ENCODE peak calls at places on chromosome 4, in eight cellular contexts. G is fibroblast of the aortic adventitia, X is progenitor cell of endocrine pancreas, S is GM04504, Z is A549, Q is D341Med, E is RKO, N is tibial nerve. J is an unnamed sample.

GRCh38 chr4:37715889-37716402 is 29.8 kb upstream of the RELL1 start:
- DNase-seq in E (peak; percentile 22), G (peak; percentile 32), Q (no peak), X (no peak), S (no peak), N (no peak), Z (no peak), J (no peak)

GRCh38 chr4:94690851-94691254 is 66.9 kb upstream of the BMPR1B start:
- DNase-seq in N (no peak), E (no peak), Q (no peak), S (peak; percentile 42), G (peak; percentile 16), X (no peak), Z (peak; percentile 87), J (no peak)

GRCh38 chr4:7815562-7815961 is 124.1 kb downstream of the AFAP1 start:
- DNase-seq in X (no peak), G (peak; percentile 69), E (peak; percentile 12), Z (peak; percentile 30), N (no peak), S (peak; percentile 74), Q (no peak), J (no peak)

GRCh38 chr4:176339936-176340761 is 20.4 kb downstream of the SPCS3 start:
- DNase-seq in X (no peak), Q (no peak), E (no peak), S (no peak), Z (no peak), N (no peak), G (no peak), J (no peak)

GRCh38 chr4:76430519-76431388 is 4.3 kb upstream of the SHROOM3 start:
- DNase-seq in G (peak; percentile 80), Q (peak; percentile 34), S (peak; percentile 17), X (no peak), Z (peak; percentile 33), E (peak; percentile 61), N (no peak), J (peak; percentile 49)

GRCh38 chr4:18593297-18594002 is 571.9 kb upstream of the LCORL start:
- DNase-seq in N (peak; percentile 41), Q (peak; percentile 77), X (peak; percentile 39), E (peak; percentile 63), G (peak; percentile 84), Z (peak; percentile 64), S (peak; percentile 34), J (peak; percentile 78)

GRCh38 chr4:188697217-188697616 is 558.0 kb downstream of the TRIML1 start:
- DNase-seq in N (no peak), Q (no peak), Z (no peak), X (no peak), E (no peak), S (no peak), G (no peak), J (no peak)

GRCh38 chr4:172055046-172055445 is 241.8 kb downstream of the GALNTL6 start:
- DNase-seq in Q (no peak), Z (no peak), N (no peak), E (no peak), X (no peak), G (no peak), S (no peak), J (no peak)

GRCh38 chr4:173169428-173170209 is 1.0 kb downstream of the GALNT7 start:
- DNase-seq in N (peak; percentile 34), G (peak; percentile 48), S (peak; percentile 18), E (peak; percentile 63), Z (peak; percentile 65), X (peak; percentile 41), Q (peak; percentile 83), J (peak; percentile 36)

GRCh38 chr4:88163286-88163685 is 4.8 kb upstream of the ABCG2 start:
- DNase-seq in N (no peak), Z (no peak), G (no peak), Q (no peak), X (no peak), E (no peak), S (no peak), J (no peak)

GRCh38 chr4:4640692-4641091 is 98.8 kb upstream of the STX18 start:
- DNase-seq in Q (no peak), X (no peak), E (no peak), G (no peak), N (no peak), Z (no peak), S (no peak), J (no peak)

GRCh38 chr4:95318483-95318882 is 230.3 kb downstream of the UNC5C start:
- DNase-seq in X (no peak), E (no peak), S (no peak), N (no peak), G (no peak), Q (no peak), Z (no peak), J (no peak)

GRCh38 chr4:77564231-77564630 is 41.4 kb upstream of the CXCL13 start:
- DNase-seq in Q (no peak), Z (no peak), X (no peak), S (no peak), G (no peak), E (no peak), N (peak; percentile 40), J (peak; percentile 21)

GRCh38 chr4:10013722-10014121 is 7.6 kb downstream of the SLC2A9 start:
- DNase-seq in Z (peak; percentile 40), N (no peak), X (no peak), S (no peak), G (no peak), E (peak; percentile 15), Q (peak; percentile 69), J (peak; percentile 71)

GRCh38 chr4:162347492-162348213 is 183.9 kb upstream of the FSTL5 start:
- DNase-seq in G (no peak), S (no peak), X (no peak), N (no peak), Q (peak; percentile 26), E (no peak), Z (no peak), J (no peak)

GRCh38 chr4:38583102-38583501 is 80.9 kb upstream of the KLF3 start:
- DNase-seq in Z (no peak), Q (no peak), G (no peak), E (no peak), S (no peak), N (no peak), X (no peak), J (no peak)

GRCh38 chr4:110287130-110287529 is 88.7 kb upstream of the ELOVL6 start:
- DNase-seq in E (peak; percentile 30), S (peak; percentile 52), X (no peak), N (no peak), G (peak; percentile 78), Z (peak; percentile 3), Q (no peak), J (no peak)

GRCh38 chr4:139458999-139459398 is 5.1 kb downstream of the RAB33B start:
- DNase-seq in E (no peak), Q (no peak), S (no peak), G (peak; percentile 24), Z (no peak), N (no peak), X (no peak), J (no peak)

GRCh38 chr4:140309124-140309870 is 64.1 kb upstream of the SCOC start:
- DNase-seq in X (no peak), N (no peak), Z (peak; percentile 1), E (no peak), S (no peak), Q (no peak), G (peak; percentile 61), J (peak; percentile 17)

GRCh38 chr4:104728380-104729122 is 233.9 kb upstream of the CXXC4 start:
- DNase-seq in G (peak; percentile 85), N (no peak), Q (no peak), X (no peak), Z (peak; percentile 85), S (no peak), E (peak; percentile 75), J (no peak)

GRCh38 chr4:60822986-60823385 is 377.1 kb upstream of the ADGRL3 start:
- DNase-seq in G (no peak), N (no peak), X (no peak), S (no peak), E (no peak), Q (no peak), Z (no peak), J (no peak)

GRCh38 chr4:80006935-80007744 is 65.9 kb downstream of the ANTXR2 start:
- DNase-seq in Q (peak; percentile 46), G (peak; percentile 88), S (no peak), N (no peak), E (no peak), Z (no peak), X (no peak), J (no peak)

GRCh38 chr4:74364649-74365491 is at the start of gene EREG:
- DNase-seq in E (no peak), Z (peak; percentile 88), X (peak; percentile 20), S (no peak), G (peak; percentile 49), N (no peak), Q (no peak), J (no peak)

GRCh38 chr4:62474802-62475201 is 1274.7 kb downstream of the ADGRL3 start:
- DNase-seq in S (no peak), X (no peak), Z (no peak), Q (no peak), G (no peak), N (no peak), E (no peak), J (no peak)

GRCh38 chr4:16745009-16745408 is 153.4 kb downstream of the LDB2 start:
- DNase-seq in X (no peak), N (no peak), G (peak; percentile 91), E (no peak), S (peak; percentile 71), Z (no peak), Q (no peak), J (no peak)

GRCh38 chr4:38831653-38832052 is 25.0 kb downstream of the TLR6 start:
- DNase-seq in S (no peak), Z (no peak), X (no peak), G (peak; percentile 21), E (no peak), Q (no peak), N (no peak), J (no peak)

GRCh38 chr4:40915318-40916217 is 165.8 kb downstream of the NSUN7 start:
- DNase-seq in E (no peak), Z (no peak), Q (peak; percentile 54), G (no peak), N (no peak), X (no peak), S (no peak), J (no peak)

GRCh38 chr4:8207314-8207713 is 8.2 kb downstream of the SH3TC1 start:
- DNase-seq in G (no peak), Q (no peak), S (no peak), N (no peak), Z (no peak), E (no peak), X (no peak), J (no peak)

GRCh38 chr4:26813698-26814097 is 46.9 kb upstream of the STIM2 start:
- DNase-seq in E (no peak), Z (no peak), X (no peak), G (no peak), N (no peak), Q (no peak), S (no peak), J (no peak)

GRCh38 chr4:10093801-10094552 is 22.6 kb downstream of the WDR1 start:
- DNase-seq in X (no peak), N (no peak), G (peak; percentile 95), Q (no peak), Z (no peak), S (peak; percentile 48), E (no peak), J (no peak)

GRCh38 chr4:21830272-21830671 is 118.3 kb downstream of the KCNIP4 start:
- DNase-seq in S (no peak), X (no peak), Q (no peak), Z (no peak), N (no peak), G (no peak), E (no peak), J (no peak)

GRCh38 chr4:82905205-82905604 is 4.7 kb downstream of the THAP9 start:
- DNase-seq in Q (no peak), X (no peak), Z (no peak), N (no peak), E (peak; percentile 64), G (peak; percentile 29), S (no peak), J (no peak)

J was measured in T47D.